ENCODE peak calls at places on chromosomes 4 and X, in four cellular contexts. R is left lung, C is cardiac muscle cell, Y is GM23248. T is an unnamed sample.

GRCh38 chr4:140153419-140153743 is 603 bp downstream of the MAML3 start:
- DNase-seq in R (no peak), C (no peak), Y (no peak), T (no peak)

GRCh38 chrX:46330981-46331380 is 214.2 kb downstream of the ZNF674 start:
- DNase-seq in R (no peak), C (no peak), Y (no peak), T (no peak)

GRCh38 chr4:26930964-26931363 is 70.3 kb downstream of the STIM2 start:
- DNase-seq in R (no peak), C (no peak), Y (no peak), T (no peak)

GRCh38 chr4:85929926-85930325 is 429.9 kb downstream of the MAPK10 start:
- DNase-seq in R (peak; percentile 58), C (no peak), Y (peak; percentile 6), T (peak; percentile 65)

GRCh38 chr4:6965329-6965728 is 55.7 kb downstream of the TBC1D14 start:
- DNase-seq in R (no peak), C (no peak), Y (no peak), T (no peak)

GRCh38 chr4:160091631-160092030 is 988.8 kb downstream of the RAPGEF2 start:
- DNase-seq in R (no peak), C (no peak), Y (no peak), T (no peak)

GRCh38 chr4:82463221-82463620 is 32.8 kb downstream of the ENOPH1 start:
- DNase-seq in R (no peak), C (no peak), Y (no peak), T (no peak)

GRCh38 chr4:14834382-14834781 is 167.9 kb upstream of the CPEB2 start:
- DNase-seq in R (no peak), C (no peak), Y (no peak), T (no peak)

GRCh38 chrX:12426420-12426819 is 288.1 kb downstream of the FRMPD4 start:
- DNase-seq in R (no peak), C (no peak), Y (no peak), T (no peak)

GRCh38 chr4:80498725-80499124 is 163.2 kb downstream of the CFAP299 start:
- DNase-seq in R (no peak), C (no peak), Y (no peak), T (no peak)

GRCh38 chr4:80500593-80500992 is 165.1 kb downstream of the CFAP299 start:
- DNase-seq in R (no peak), C (no peak), Y (no peak), T (peak; percentile 62)

GRCh38 chr4:80492761-80493160 is 157.2 kb downstream of the CFAP299 start:
- DNase-seq in R (no peak), C (no peak), Y (no peak), T (peak; percentile 75)

GRCh38 chr4:80495847-80496246 is 160.3 kb downstream of the CFAP299 start:
- DNase-seq in R (no peak), C (no peak), Y (no peak), T (no peak)
- H3K4me1 ChIP-seq in R (no peaks in the 10 kb centered on the region), C (no peaks in the 10 kb centered on the region), Y (no peaks in the 10 kb centered on the region), T (no peaks in the 10 kb centered on the region)

GRCh38 chrX:72308566-72309296 is 3.0 kb upstream of the CITED1 start:
- DNase-seq in R (peak; percentile 52), C (peak; percentile 76), Y (peak; percentile 68), T (peak; percentile 58)
- H3K27me3 ChIP-seq in R (peaks cover 65% of the 10 kb centered on the region), C (peaks cover 44% of the 10 kb centered on the region), Y (peaks cover 20% of the 10 kb centered on the region), T (peaks cover 3% of the 10 kb centered on the region)

DNA sequence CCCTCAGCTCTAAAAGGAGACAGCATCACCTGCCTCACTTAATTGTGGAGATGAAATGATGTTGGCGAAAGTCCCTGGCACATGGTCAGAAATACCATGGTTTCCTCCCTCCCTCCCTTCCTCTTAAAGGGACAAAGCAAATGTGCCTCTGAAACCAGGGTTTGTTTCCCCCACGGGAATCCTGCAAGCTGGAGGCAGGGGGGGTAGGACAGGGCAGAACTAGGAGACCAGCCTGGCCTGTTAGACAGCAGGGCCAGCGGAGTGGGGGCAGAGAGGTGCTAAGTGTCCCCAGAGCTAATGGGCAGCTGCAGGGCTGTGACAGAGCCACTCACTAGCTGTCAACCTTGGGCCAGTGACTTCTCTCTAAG is 5.7 kb downstream of the RTL5 start:
- DNase-seq in R (no peak), C (peak; percentile 35), Y (no peak), T (no peak)
- H3K27ac ChIP-seq in R (peak overlapping the region; percentile 50), C (peak overlapping the region; percentile 85), Y (no peak overlapping the region), T (peak overlapping the region; percentile 36)

GRCh38 chr4:168866635-168867034 is 143.4 kb downstream of the CBR4 start:
- DNase-seq in R (no peak), C (no peak), Y (no peak), T (no peak)
- H3K4me1 ChIP-seq in R (no peaks in the 10 kb centered on the region), C (peaks cover 12% of the 10 kb centered on the region), Y (peaks cover 63% of the 10 kb centered on the region), T (no peaks in the 10 kb centered on the region)

GRCh38 chrX:627995-628394 is 2.6 kb upstream of the SHOX start:
- DNase-seq in R (no peak), C (no peak), Y (no peak), T (no peak)
- H3K27me3 ChIP-seq in R (peaks cover 44% of the 10 kb centered on the region), C (peaks cover 90% of the 10 kb centered on the region), Y (no peaks in the 10 kb centered on the region), T (peaks cover 24% of the 10 kb centered on the region)

GRCh38 chrX:72276478-72276953 is 532 bp downstream of the RPS4X start:
- DNase-seq in R (no peak), C (no peak), Y (peak; percentile 35), T (no peak)

GRCh38 chrX:72271812-72272211 is 5.2 kb downstream of the RPS4X start:
- DNase-seq in R (no peak), C (no peak), Y (no peak), T (no peak)

GRCh38 chrX:72273718-72274117 is 3.3 kb downstream of the RPS4X start:
- DNase-seq in R (no peak), C (no peak), Y (no peak), T (no peak)

GRCh38 chrX:72272868-72273267 is 4.2 kb downstream of the RPS4X start:
- DNase-seq in R (no peak), C (no peak), Y (peak; percentile 75), T (peak; percentile 27)

DNA sequence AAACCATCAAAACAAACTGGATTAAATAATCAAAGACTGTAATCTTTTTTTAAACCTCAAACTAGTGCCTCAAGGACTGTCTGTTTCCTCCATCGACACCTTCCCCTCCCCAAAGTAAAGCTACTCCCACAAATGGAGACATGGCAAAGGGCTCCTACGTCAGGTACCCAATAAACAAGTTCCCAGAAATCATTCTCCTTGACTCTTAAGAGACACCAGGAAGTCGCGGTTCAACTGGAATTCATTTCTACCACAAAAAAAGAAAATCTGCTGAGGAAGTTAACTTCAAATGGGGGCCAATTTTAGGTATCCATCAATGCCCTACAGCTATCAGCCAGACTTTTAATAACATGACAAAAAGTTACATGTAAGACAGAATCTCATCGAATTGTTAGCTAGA is 2.5 kb downstream of the RPS4X start:
- DNase-seq in R (no peak), C (peak; percentile 36), Y (no peak), T (no peak)
- H3K27ac ChIP-seq in R (no peak overlapping the region), C (peak overlapping the region; percentile 17), Y (peak overlapping the region; percentile 18), T (peak overlapping the region; percentile 6)

GRCh38 chr4:153521467-153521866 is 55.3 kb downstream of the TMEM131L start:
- DNase-seq in R (no peak), C (no peak), Y (no peak), T (no peak)

GRCh38 chr4:153523941-153524386 is 57.8 kb downstream of the TMEM131L start:
- DNase-seq in R (no peak), C (no peak), Y (no peak), T (no peak)

GRCh38 chr4:153522800-153523089 is 56.6 kb downstream of the TMEM131L start:
- DNase-seq in R (no peak), C (no peak), Y (no peak), T (no peak)

GRCh38 chr4:153521995-153522799 is 56.0 kb downstream of the TMEM131L start:
- DNase-seq in R (no peak), C (no peak), Y (no peak), T (peak; percentile 48)

DNA sequence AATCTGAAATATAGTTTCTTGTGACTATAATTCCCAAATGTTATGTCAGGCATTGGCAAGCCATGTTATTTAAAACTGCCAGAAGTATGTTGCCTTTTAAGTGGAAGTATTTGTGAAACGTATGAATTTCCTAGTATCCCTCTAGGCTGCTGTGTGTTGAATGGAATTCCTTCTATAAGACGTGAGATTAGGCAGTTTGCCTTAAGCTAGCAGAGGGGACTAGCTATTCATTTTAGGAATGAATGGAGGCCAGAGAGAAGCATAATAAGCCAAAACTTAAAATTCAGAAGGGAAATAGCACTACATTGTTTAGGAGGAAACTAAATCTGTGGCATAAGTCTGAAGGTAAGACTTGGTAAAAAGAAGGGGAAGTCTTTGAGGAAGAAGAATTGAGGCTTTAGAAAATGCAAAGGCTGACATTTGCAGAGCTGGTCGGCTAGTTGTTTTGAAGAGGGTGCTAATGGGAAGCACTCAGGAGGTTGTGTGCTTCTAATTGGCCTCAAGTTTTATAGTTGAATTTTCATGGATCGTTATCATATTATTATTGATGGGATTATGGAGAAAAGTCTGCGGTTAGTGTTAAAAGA is 57.1 kb downstream of the TMEM131L start:
- DNase-seq in R (no peak), C (no peak), Y (no peak), T (no peak)
- H3K4me1 ChIP-seq in R (peaks cover 91% of the 10 kb centered on the region), C (no peaks in the 10 kb centered on the region), Y (no peaks in the 10 kb centered on the region), T (peaks cover 13% of the 10 kb centered on the region)

T was measured in small intestine.